ENCODE peak calls at places on chromosomes 13 and 19, in six cellular contexts. U is astrocyte of the spinal cord, Q is Calu3, Y is cardiac fibroblast, M is BE2C, R is AG04450. I is an unnamed sample.

GRCh38 chr13:79245937-79246574 is 160.0 kb downstream of the RBM26 start:
- DNase-seq in M (no peak), Y (no peak), Q (no peak), R (no peak), U (no peak), I (no peak)

GRCh38 chr19:38386968-38387549 is 775 bp downstream of the GGN start:
- DNase-seq in U (peak), Y (no peak), Q (no peak), M (no peak), R (no peak), I (no peak)

GRCh38 chr19:45099465-45100201 is 6.7 kb downstream of the PPP1R37 start:
- DNase-seq in U (no peak), M (no peak), Q (peak), R (no peak), Y (no peak), I (no peak)

GRCh38 chr13:112113851-112114250 is 46.9 kb downstream of the SOX1 start:
- DNase-seq in R (no peak), M (no peak), Q (no peak), Y (no peak), U (no peak), I (no peak)

GRCh38 chr19:29432677-29433076 is 93.1 kb upstream of the VSTM2B start:
- DNase-seq in Y (no peak), Q (no peak), M (no peak), U (no peak), R (no peak), I (no peak)

GRCh38 chr19:54390942-54391577 is 24.2 kb upstream of the TTYH1 start:
- DNase-seq in U (peak), M (peak), Y (peak), Q (peak), R (peak), I (peak)

GRCh38 chr19:51025401-51025800 is 1.0 kb downstream of the KLK11 start:
- DNase-seq in M (no peak), U (no peak), R (no peak), Q (no peak), Y (no peak), I (no peak)

GRCh38 chr19:10343495-10343894 is 4.1 kb upstream of the ICAM3 start:
- DNase-seq in Y (no peak), U (no peak), R (no peak), Q (no peak), M (no peak), I (no peak)

GRCh38 chr13:111319998-111320911 is at the start of gene TEX29:
- DNase-seq in U (no peak), M (no peak), Q (no peak), Y (no peak), R (no peak), I (no peak)

GRCh38 chr13:49466240-49466914 is 22.3 kb downstream of the SETDB2 start:
- DNase-seq in Y (no peak), M (no peak), Q (no peak), U (no peak), R (no peak), I (no peak)

GRCh38 chr13:44252938-44253337 is 120.7 kb upstream of the SERP2 start:
- DNase-seq in M (no peak), Q (no peak), U (no peak), Y (no peak), R (no peak), I (no peak)

GRCh38 chr19:52237771-52238400 is 31.5 kb upstream of the ZNF766 start:
- DNase-seq in Q (peak), Y (peak), M (peak), R (peak), U (peak), I (peak)

GRCh38 chr19:13262450-13262849 is 112.2 kb downstream of the IER2 start:
- DNase-seq in R (no peak), Q (no peak), M (no peak), Y (peak), U (peak), I (no peak)

DNA sequence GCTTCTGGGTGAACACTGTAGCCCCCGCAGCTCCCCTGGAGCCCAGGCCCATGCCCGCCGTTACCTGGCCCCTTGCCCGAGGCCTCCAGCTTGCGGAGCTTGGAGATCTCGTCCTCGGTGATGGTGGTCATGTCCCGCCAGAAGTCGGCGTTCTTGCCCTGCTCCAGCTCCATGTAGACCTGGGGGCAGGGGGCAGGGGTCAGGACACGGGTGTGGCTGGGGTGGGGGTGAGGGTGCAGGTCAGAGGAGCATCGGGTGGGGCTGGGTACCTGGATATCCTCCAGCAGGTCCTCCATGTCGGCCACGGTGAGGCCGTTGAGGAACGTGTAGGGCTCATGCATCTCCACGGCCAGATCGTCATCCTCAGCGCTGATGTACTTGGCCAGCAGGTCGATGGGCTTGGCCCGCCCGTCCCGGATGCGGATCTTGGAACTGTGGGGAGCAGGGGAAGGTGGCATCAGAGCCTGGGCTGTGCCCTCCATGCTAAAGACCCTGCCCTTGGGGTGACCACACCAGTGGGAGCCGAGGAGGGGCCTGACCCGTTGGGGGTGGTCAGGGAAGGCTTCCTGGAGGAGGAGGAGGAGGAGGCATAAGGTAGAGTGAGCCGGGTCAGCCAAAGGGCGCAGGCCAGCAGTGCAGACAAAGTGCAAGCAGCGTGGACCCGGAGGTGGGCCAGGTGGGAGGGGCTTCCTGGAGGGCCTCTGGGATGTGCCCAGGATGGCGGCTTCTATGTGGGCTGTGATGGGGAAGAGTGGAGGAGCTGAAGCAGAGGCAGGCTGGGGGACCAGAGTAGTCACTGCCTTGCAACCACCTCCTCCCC is 7.6 kb downstream of the CACTIN start:
- DNase-seq in R (no peak), M (no peak), Q (no peak), Y (no peak), U (no peak), I (no peak)
- TF ChIP-seq CTCF in R (peak), M (no peak), Q (no peak), Y (no peak), U (no peak), I (peak)

DNA sequence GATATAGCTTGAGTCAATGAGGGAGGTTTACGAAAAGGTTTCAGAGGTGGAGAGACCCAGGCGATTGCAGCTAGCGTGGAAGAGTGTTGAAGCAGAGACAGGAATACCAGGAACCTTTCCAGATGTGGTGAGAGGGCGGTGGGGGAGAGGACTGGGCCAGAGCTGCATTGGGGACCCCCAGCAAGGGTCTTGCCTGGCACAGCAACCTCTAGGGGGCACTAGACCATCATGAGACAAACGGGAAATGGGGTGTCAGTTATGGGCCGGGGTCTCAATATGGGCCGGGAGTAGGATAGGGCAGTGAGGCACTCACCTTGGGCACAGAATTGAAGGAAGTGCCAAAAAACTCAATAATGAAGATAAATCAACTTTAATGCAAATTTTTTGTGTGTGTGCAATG is 2.1 kb upstream of the LRP3 start:
- DNase-seq in U (no peak), Q (no peak), Y (no peak), R (no peak), M (no peak), I (peak)
- TF ChIP-seq CTCF in U (peak), Q (no peak), Y (peak), R (peak), M (peak), I (peak)

GRCh38 chr19:6739390-6739883 is at the start of gene TRIP10:
- DNase-seq in U (peak), R (no peak), Y (peak), M (peak), Q (peak), I (peak)

GRCh38 chr19:6736917-6737283 is 480 bp downstream of the GPR108 start:
- DNase-seq in R (no peak), Y (no peak), M (no peak), U (no peak), Q (no peak), I (no peak)

GRCh38 chr19:6738726-6739389 is 622 bp upstream of the TRIP10 start:
- DNase-seq in Q (no peak), Y (peak), R (no peak), U (no peak), M (no peak), I (peak)

GRCh38 chr19:6737284-6737872 is at the start of gene GPR108:
- DNase-seq in U (peak), R (peak), Y (peak), M (peak), Q (peak), I (peak)

DNA sequence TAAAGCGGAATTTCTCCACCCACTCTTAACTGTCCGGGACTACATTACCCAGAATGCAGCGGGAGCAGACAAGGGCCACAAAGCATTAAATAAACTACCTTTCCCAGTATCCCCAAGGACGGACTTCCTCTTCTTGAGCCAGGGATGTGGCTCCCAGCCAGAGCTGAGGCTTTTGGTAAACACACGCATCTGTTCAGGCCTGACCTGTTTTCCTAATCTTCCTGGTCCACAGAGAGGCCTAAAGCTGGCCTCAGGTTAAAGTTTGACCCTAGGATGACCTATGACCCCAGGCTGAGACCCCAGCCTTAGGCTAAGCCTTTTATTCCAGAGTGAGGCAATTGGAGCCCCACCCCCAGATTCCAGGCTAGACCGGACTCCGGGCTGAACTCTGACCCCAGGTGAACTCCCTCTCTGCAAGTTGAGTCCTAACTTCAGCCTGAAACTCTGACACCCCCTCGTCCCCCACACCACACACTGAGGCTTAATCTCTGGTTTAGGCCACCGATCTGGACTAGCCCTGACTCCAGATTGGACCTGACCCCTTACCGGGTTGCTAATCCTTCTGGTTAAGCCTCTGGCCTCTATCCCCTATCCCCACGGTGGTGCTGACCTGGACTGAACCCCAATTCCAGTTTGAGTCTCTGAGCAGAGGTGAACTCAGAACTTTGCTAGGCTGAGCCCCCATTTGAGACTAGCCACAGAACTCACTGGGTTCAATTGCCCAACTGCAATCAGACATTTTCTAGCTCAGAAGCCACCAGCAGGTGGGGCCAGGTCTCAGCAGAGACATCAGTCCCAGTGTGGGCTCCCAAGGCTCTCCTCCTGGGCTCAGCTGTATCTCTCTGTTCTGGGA is 719 bp upstream of the GPR108 start:
- DNase-seq in Y (peak), M (peak), U (peak), Q (peak), R (peak), I (peak)
- TF ChIP-seq CTCF in Y (peak), M (peak), U (peak), Q (peak), R (peak), I (peak)

GRCh38 chr19:23440207-23440606 is 44.9 kb upstream of the ZNF91 start:
- DNase-seq in Y (no peak), U (no peak), M (peak), Q (no peak), R (no peak), I (peak)

GRCh38 chr19:23439623-23440022 is 44.4 kb upstream of the ZNF91 start:
- DNase-seq in M (peak), Y (no peak), Q (no peak), U (no peak), R (no peak), I (peak)

GRCh38 chr19:23436944-23437343 is 41.7 kb upstream of the ZNF91 start:
- DNase-seq in M (peak), Y (no peak), Q (no peak), U (no peak), R (no peak), I (peak)

GRCh38 chr19:23437901-23438300 is 42.6 kb upstream of the ZNF91 start:
- DNase-seq in Q (no peak), M (peak), R (no peak), U (no peak), Y (no peak), I (no peak)

DNA sequence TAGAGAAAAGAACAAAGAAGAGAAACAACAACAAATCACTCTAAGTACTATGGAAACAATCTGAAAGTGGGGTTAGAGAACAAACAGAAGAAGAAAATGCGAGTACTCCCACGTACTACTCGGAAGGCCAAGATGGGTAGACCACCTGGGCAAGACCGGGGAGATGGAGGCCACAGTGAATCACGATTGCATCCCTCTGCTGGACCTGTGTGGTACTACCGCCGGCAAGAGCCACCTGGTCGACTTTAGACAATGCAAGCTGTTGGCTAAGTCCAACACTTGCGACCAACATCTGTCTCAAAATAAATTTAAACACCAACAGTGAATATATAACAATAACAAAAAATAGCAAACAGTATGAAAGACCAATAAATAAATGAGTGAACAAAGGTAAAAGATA is 45.5 kb upstream of the ZNF91 start:
- DNase-seq in U (no peak), Q (peak), R (no peak), M (peak), Y (no peak), I (peak)
- TF ChIP-seq CTCF in U (peak), Q (peak), R (peak), M (peak), Y (peak), I (peak)

DNA sequence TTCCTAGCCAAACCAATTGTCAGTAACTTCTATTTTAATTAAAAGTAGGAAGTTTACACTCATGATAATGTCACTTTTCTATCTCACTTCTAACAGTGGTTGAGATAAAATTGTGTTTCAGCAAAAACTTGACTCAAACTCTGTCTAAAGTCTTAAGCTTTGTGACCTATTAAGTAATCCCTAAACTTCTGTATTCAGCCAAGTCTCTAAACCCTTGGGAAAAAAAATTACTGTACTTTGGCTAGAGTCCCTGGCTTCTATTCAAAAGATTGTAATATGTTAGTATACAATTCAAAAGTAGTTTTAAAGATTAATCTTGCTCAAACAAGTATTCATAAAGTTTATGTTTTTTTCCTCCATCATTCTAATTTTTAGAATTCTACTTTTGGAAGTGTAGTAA is 1248.8 kb downstream of the UQCRFS1 start:
- DNase-seq in R (no peak), M (no peak), U (no peak), Q (no peak), Y (peak), I (no peak)
- TF ChIP-seq CTCF in R (no peak), M (no peak), U (no peak), Q (no peak), Y (no peak), I (no peak)

GRCh38 chr19:18340990-18341868 is 831 bp downstream of the PGPEP1 start:
- DNase-seq in Q (peak), Y (peak), R (no peak), U (peak), M (no peak), I (peak)
- TF ChIP-seq CTCF in Q (no peak), Y (no peak), R (peak), U (no peak), M (no peak), I (no peak)

GRCh38 chr19:3275068-3275582 is 50.7 kb downstream of the CELF5 start:
- DNase-seq in U (no peak), M (peak), Y (no peak), Q (peak), R (no peak), I (peak)

GRCh38 chr19:3276341-3276799 is 51.9 kb downstream of the CELF5 start:
- DNase-seq in Q (peak), M (peak), Y (no peak), R (no peak), U (no peak), I (peak)

GRCh38 chr19:3277649-3278048 is 53.2 kb downstream of the CELF5 start:
- DNase-seq in U (no peak), M (no peak), R (no peak), Q (no peak), Y (no peak), I (no peak)

GRCh38 chr19:3274245-3275067 is 50.0 kb downstream of the CELF5 start:
- DNase-seq in M (no peak), Q (no peak), Y (no peak), U (no peak), R (no peak), I (no peak)

GRCh38 chr19:3275583-3276340 is 51.3 kb downstream of the CELF5 start:
- DNase-seq in Q (peak), U (peak), R (peak), Y (peak), M (peak), I (peak)
- TF ChIP-seq CTCF in Q (peak), U (no peak), R (no peak), Y (no peak), M (no peak), I (peak)

GRCh38 chr13:24860775-24861174 is 96.8 kb downstream of the RNF17 start:
- DNase-seq in R (no peak), U (no peak), Y (no peak), Q (no peak), M (no peak), I (no peak)

GRCh38 chr13:24863748-24864540 is 100.0 kb downstream of the RNF17 start:
- DNase-seq in M (no peak), Q (no peak), R (no peak), U (no peak), Y (no peak), I (no peak)

GRCh38 chr13:24854311-24854710 is 90.3 kb downstream of the RNF17 start:
- DNase-seq in U (no peak), M (no peak), Y (no peak), Q (no peak), R (no peak), I (no peak)

GRCh38 chr13:24861617-24862362 is 97.8 kb downstream of the RNF17 start:
- DNase-seq in R (no peak), U (no peak), Q (no peak), Y (no peak), M (no peak), I (no peak)

DNA sequence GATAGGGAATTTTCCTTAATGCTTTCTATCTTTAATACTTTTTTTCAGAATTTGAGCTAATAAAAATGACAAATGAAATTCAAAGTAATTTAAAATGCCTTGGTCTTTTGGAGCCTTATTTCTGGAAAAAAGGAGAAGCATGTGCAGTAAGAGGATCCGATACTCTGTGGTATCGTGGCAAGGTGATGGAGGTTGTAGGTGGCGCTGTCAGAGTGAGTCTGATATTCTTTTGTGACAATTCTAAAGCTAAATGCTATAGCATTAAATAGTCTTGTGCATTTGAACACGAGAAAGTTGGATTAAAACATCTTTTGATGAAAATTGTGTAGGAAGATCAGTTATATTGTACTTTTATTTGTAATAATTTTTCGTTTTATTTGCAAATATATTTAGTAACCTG is 95.0 kb downstream of the RNF17 start:
- DNase-seq in M (no peak), U (no peak), Q (no peak), R (no peak), Y (no peak), I (no peak)
- TF ChIP-seq CTCF in M (no peak), U (no peak), Q (no peak), R (no peak), Y (no peak), I (no peak)

GRCh38 chr19:8325454-8325853 is 4.2 kb downstream of the RPS28 start:
- DNase-seq in Y (no peak), Q (no peak), U (no peak), R (no peak), M (no peak), I (no peak)

GRCh38 chr19:8321760-8322637 is 703 bp downstream of the RPS28 start:
- DNase-seq in R (no peak), U (no peak), Y (peak), Q (no peak), M (no peak), I (peak)

GRCh38 chr19:8322638-8322997 is 1.3 kb downstream of the RPS28 start:
- DNase-seq in R (no peak), Y (no peak), U (no peak), Q (no peak), M (no peak), I (no peak)

GRCh38 chr19:8323781-8324185 is 2.5 kb downstream of the RPS28 start:
- DNase-seq in Q (no peak), U (no peak), Y (no peak), R (no peak), M (no peak), I (peak)

GRCh38 chr19:8324186-8325050 is 3.1 kb downstream of the RPS28 start:
- DNase-seq in Q (no peak), M (peak), R (no peak), U (no peak), Y (no peak), I (no peak)
- TF ChIP-seq CTCF in Q (no peak), M (no peak), R (no peak), U (no peak), Y (no peak), I (no peak)